ENCODE peak calls at places on chromosomes 3 and 15, in six cellular contexts. J, I, C, K, S and M are unnamed samples.

GRCh38 chr3:65883614-65884013 is 155.1 kb downstream of the MAGI1 start:
- DNase-seq in J (no peak), I (no peak), C (peak; percentile 34), K (no peak), S (peak; percentile 33), M (peak; percentile 37)

GRCh38 chr15:77865701-77866100 is 211.8 kb downstream of the TBC1D2B start:
- DNase-seq in J (no peak), I (no peak), C (no peak), K (peak; percentile 33), S (no peak), M (no peak)

GRCh38 chr3:108448593-108448992 is 61.8 kb downstream of the MYH15 start:
- DNase-seq in J (no peak), I (no peak), C (no peak), K (no peak), S (no peak), M (no peak)

GRCh38 chr3:93984618-93985017 is 4.7 kb downstream of the ARL13B start:
- DNase-seq in J (no peak), I (no peak), C (no peak), K (no peak), S (no peak), M (no peak)

GRCh38 chr3:169085827-169086226 is 577.7 kb downstream of the MECOM start:
- DNase-seq in J (no peak), I (no peak), C (peak; percentile 95), K (no peak), S (peak; percentile 10), M (peak; percentile 72)

GRCh38 chr3:130828931-130829574 is 64.8 kb upstream of the ATP2C1 start:
- DNase-seq in J (no peak), I (no peak), C (no peak), K (no peak), S (peak; percentile 24), M (no peak)

GRCh38 chr3:49703443-49703927 is 14.1 kb downstream of the RNF123 start:
- DNase-seq in J (peak; percentile 63), I (peak; percentile 71), C (peak; percentile 68), K (no peak), S (peak; percentile 82), M (peak; percentile 86)

GRCh38 chr3:126620743-126621142 is 34.2 kb downstream of the TXNRD3 start:
- DNase-seq in J (no peak), I (no peak), C (peak; percentile 53), K (no peak), S (no peak), M (peak; percentile 9)

GRCh38 chr3:189096092-189096491 is 75.7 kb upstream of the TPRG1 start:
- DNase-seq in J (no peak), I (no peak), C (no peak), K (no peak), S (no peak), M (no peak)

GRCh38 chr15:96268421-96269204 is 61.9 kb upstream of the NR2F2 start:
- DNase-seq in J (no peak), I (no peak), C (peak; percentile 67), K (no peak), S (peak; percentile 30), M (no peak)

GRCh38 chr15:48190932-48191573 is 412 bp upstream of the CTXN2 start:
- DNase-seq in J (no peak), I (peak; percentile 80), C (peak; percentile 71), K (peak; percentile 68), S (peak; percentile 82), M (peak; percentile 74)

GRCh38 chr15:101451192-101451799 is 38.2 kb downstream of the PCSK6 start:
- DNase-seq in J (peak; percentile 2), I (peak; percentile 69), C (peak; percentile 34), K (no peak), S (peak; percentile 54), M (peak; percentile 69)

GRCh38 chr3:157122116-157122515 is 37.8 kb downstream of the CCNL1 start:
- DNase-seq in J (no peak), I (no peak), C (peak; percentile 88), K (no peak), S (no peak), M (no peak)

GRCh38 chr3:174169736-174170135 is 689.4 kb upstream of the NAALADL2 start:
- DNase-seq in J (no peak), I (no peak), C (no peak), K (no peak), S (peak; percentile 39), M (no peak)